ENCODE peak calls at places on chromosomes 2 and 18, in four cellular contexts. R, D, L and U are unnamed samples.

GRCh38 chr18:51588616-51589015 is 391.1 kb upstream of the MEX3C start:
- DNase-seq in R (no peak), L (no peak), D (no peak), U (no peak)

GRCh38 chr18:36284671-36285295 is 12.7 kb upstream of the FHOD3 start:
- DNase-seq in R (peak), L (peak), D (peak), U (no peak)

GRCh38 chr2:226932443-226932842 is 96.6 kb downstream of the RHBDD1 start:
- DNase-seq in D (no peak), L (no peak), R (peak), U (no peak)

GRCh38 chr2:42962521-42962953 is 170.2 kb upstream of the HAAO start:
- DNase-seq in L (no peak), D (peak), R (no peak), U (peak)

GRCh38 chr2:240949791-240950705 is 43.9 kb downstream of the CROCC2 start:
- DNase-seq in D (no peak), R (no peak), L (peak), U (peak)

GRCh38 chr2:47058061-47058931 is 96.8 kb downstream of the STPG4 start:
- DNase-seq in D (peak), L (no peak), R (peak), U (peak)

GRCh38 chr2:69946351-69947077 is 14.9 kb downstream of the ASPRV1 start:
- DNase-seq in R (peak), L (no peak), D (peak), U (peak)

GRCh38 chr18:57737661-57738060 is 65.5 kb downstream of the ATP8B1 start:
- DNase-seq in L (no peak), R (peak), D (peak), U (peak)

GRCh38 chr2:203797363-203798111 is 70.0 kb upstream of the CTLA4 start:
- DNase-seq in R (no peak), D (peak), L (no peak), U (no peak)

GRCh38 chr2:207119048-207119447 is 46.7 kb downstream of the KLF7 start:
- DNase-seq in L (no peak), R (no peak), D (no peak), U (no peak)

GRCh38 chr18:73758446-73758845 is 389.2 kb downstream of the FBXO15 start:
- DNase-seq in R (no peak), D (peak), L (no peak), U (no peak)

GRCh38 chr18:34796013-34796657 is 86.0 kb downstream of the DTNA start:
- DNase-seq in D (no peak), R (no peak), L (no peak), U (no peak)

GRCh38 chr2:15993666-15994065 is 53.3 kb downstream of the MYCN start:
- DNase-seq in R (no peak), L (no peak), D (no peak), U (no peak)

GRCh38 chr18:72232611-72233010 is 311.5 kb downstream of the CBLN2 start:
- DNase-seq in R (no peak), D (no peak), L (no peak), U (no peak)

GRCh38 chr2:37653093-37653492 is 18.3 kb downstream of the CDC42EP3 start:
- DNase-seq in R (no peak), L (no peak), D (no peak), U (no peak)
- H3K27ac ChIP-seq in R (peak), L (peak), D (peak), U (peak)

DNA sequence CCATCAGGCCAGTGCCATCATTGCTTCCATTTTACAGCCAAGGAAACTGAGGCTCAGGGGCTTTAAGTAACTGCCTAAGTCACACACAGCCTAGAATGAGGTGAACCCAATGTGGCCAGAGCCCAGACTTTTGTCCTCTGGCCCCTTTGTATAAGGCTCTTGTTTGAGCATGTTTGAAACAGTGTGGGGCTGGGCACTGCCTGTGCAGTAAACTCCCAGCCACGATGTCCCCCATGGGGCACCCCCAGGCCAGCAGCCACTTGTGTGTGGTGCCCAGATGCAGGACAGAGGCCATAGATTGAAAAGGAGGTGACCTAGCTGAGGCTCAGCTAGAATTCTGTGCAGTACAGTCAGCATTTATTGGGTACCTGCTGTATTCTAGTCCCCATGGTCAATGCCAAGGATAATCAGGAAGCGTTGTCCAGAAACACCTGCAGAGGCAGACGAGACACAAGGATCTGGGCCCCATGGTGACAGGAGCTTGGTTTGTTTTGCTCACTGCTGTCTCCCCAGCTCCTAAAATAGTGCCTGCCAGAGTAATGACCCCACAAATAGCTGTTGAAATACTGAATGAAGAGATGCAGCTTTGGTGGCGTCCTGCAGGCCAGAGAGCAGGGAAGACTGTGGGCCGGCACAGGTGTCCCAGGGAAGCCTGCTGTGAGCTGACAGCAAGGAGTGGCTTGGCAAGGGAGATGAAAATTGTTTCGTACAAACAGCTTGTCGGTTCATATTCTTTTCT is 160.7 kb downstream of the LDLRAD4 start:
- DNase-seq in D (no peak), R (no peak), L (no peak), U (peak)
- H3K27ac ChIP-seq in D (no peak), R (no peak), L (no peak), U (no peak)

DNA sequence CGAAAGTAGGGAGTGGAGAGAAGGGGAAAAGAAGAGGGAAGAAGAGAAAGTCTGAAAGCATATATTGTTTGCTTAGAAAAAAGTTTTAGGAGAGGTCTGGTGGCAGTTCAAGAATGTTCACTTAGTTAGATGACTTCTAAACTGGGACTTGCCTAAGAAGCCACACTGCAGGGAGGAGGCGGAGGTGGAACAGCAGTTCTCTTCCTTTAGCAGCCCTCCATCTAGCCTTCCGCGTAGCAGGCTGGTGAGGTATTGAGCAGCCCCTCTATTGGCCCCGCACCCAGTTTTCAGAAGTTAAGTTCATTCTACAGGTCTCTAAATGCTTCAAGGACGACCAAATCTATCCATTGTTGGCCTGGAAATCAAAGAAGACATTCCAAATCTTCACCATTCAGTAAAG is 31.9 kb upstream of the WIPF1 start:
- DNase-seq in D (no peak), L (no peak), R (no peak), U (no peak)
- H3K27ac ChIP-seq in D (no peak), L (no peak), R (no peak), U (no peak)

DNA sequence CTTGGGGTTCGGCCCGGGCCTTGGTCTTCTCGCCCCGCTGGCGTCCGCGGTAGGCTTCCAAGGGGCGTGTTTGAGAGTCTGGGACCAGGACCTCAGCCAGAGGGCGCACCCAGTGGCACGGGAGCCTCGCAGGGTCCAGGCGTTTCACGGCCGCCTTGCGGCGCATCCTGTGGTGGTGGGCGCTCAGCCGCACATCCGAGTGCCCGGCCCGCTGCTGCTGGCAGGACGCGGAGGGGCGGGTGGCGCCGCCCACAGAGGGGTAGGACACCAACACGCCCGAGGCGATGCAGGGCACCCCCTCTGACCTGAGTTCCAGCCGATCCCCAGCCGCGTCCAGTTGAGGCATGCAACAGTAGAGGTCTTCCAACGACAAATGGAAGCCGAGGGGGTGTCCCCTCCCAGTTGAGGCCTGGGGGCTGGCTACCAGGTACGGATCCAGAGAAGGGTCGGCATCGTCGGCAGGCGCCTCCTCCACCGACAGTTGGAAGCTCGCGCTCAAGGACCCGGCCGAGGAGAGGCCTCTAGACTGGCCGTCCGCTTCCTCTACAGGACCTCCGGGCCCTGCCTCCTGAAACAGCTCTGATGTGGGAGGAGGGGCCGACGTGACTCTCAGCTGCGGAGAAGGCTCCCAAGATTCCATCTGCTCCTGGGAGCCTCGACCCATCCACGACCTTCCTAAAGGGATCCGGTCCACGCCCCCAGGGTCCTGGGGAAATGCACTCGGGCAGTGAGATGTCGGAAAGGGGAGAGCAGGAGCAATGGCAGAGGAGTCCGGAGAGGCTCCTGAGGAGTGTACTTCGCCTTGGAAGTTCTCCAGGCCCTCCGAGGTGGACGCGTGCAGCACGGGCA is 6.3 kb downstream of the C2orf81 start:
- DNase-seq in R (peak), L (peak), D (no peak), U (peak)
- H3K27ac ChIP-seq in R (peak), L (peak), D (no peak), U (no peak)

DNA sequence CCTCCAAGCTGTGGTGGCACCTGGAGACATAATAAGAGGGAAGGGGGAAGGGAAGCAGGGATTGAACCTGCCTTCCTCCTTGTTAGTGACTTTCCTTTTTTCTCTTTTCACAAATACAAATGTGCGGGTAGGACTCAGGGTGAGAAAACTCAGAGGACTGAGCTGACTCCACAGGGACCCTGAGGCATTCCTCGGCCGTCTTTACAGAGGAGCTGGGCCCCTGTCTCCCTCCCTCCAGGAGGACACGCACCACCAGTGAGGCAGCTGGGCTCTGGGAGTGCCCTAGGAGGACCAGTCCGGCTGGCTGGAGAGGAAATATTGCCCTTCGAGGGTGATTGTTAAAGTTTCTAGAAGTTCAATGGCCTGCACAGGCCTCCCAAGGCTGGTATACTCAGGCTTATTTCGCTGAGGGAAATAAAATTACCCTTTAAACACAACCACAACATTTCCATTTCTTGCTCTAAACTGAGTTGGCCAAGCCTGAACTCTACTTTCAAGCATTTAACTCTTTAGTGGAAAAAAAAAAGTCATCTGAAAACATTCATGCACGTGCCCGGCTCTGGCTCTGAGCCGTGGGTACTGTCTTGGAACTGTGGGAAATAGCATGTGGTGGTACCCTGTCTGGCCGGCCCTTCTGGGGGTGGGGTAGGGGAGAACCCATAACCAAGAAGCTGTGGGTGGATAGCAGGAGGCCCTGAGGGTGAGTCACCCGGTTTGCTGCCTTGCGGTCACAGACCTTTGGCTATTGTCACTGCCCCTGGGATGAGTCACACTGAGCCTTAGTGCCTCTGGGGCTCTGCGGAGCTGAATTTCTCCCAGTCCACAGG is 116.0 kb downstream of the COPS8 start:
- DNase-seq in D (peak), R (peak), L (peak), U (peak)
- H3K27ac ChIP-seq in D (peak), R (peak), L (peak), U (peak)

GRCh38 chr2:10399358-10399757 is 48.8 kb downstream of the ODC1 start:
- DNase-seq in R (no peak), D (no peak), L (no peak), U (no peak)
- H3K27ac ChIP-seq in R (no peak), D (no peak), L (no peak), U (no peak)

DNA sequence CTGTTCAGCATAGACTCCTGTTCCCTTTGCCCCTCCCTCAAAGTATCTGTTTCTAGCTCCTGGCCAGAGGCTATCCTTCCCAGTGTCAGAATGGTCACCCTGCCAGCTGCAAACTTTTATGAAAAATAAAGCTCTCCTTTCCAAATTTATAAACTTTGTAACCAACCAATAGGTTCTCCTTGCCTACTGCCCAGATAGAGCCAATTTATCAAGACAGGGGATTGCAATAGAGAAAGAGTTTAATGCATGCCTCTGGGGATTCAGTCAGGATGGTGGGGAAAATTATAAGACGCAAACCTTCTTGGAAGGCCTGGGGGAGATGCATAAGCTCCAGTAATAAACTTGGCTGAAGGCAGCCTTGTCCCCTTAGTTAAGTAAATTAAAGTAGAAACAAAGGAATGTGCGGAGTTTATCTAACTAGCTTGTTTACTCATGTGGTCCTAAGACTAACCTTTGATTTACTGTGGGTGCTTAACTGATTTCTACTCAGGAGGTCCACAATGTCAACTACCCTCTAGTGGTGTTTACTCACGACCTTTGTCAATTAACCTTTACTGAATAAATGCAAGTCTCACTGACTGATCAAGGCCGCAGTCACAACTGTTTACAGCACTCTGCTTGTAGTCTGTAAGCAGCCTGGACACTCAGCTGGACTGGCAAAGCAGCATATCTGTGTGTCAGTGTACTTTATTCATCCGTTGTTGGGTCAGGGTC is 42.9 kb upstream of the PDK1 start:
- DNase-seq in D (no peak), L (no peak), R (no peak), U (no peak)
- H3K27ac ChIP-seq in D (no peak), L (no peak), R (no peak), U (no peak)

GRCh38 chr2:105753380-105753779 is 8.7 kb downstream of the NCK2 start:
- DNase-seq in D (no peak), L (no peak), R (no peak), U (no peak)
- H3K27ac ChIP-seq in D (no peak), L (no peak), R (no peak), U (no peak)

GRCh38 chr2:19357383-19358241 is 811 bp downstream of the OSR1 start:
- DNase-seq in D (peak), R (peak), L (no peak), U (peak)
- H3K27ac ChIP-seq in D (peak), R (peak), L (peak), U (peak)